ENCODE peak calls at places on chromosome 4, in five cellular contexts. I is cardiac muscle cell, D is K562, L is GM13976, O is AG09319. G is an unnamed sample.

GRCh38 chr4:20433101-20433705 is 181.5 kb downstream of the SLIT2 start:
- DNase-seq in I (no peak), D (no peak), L (no peak), O (no peak), G (no peak)

GRCh38 chr4:24657768-24658617 is 73.6 kb upstream of the DHX15 start:
- DNase-seq in I (no peak), D (no peak), L (peak; percentile 32), O (no peak), G (no peak)

GRCh38 chr4:42547805-42548204 is 109.1 kb downstream of the ATP8A1 start:
- DNase-seq in I (no peak), D (no peak), L (no peak), O (no peak), G (no peak)

GRCh38 chr4:68264875-68265565 is 19.5 kb upstream of the TMPRSS11B start:
- DNase-seq in I (no peak), D (no peak), L (no peak), O (no peak), G (no peak)

GRCh38 chr4:41644288-41644914 is 104.1 kb downstream of the PHOX2B start:
- DNase-seq in I (peak; percentile 86), D (peak; percentile 57), L (peak; percentile 41), O (no peak), G (no peak)

GRCh38 chr4:161936625-161937133 is 227.1 kb downstream of the FSTL5 start:
- DNase-seq in I (peak; percentile 16), D (no peak), L (no peak), O (peak; percentile 27), G (peak; percentile 91)

GRCh38 chr4:94325835-94326234 is 16.8 kb downstream of the HPGDS start:
- DNase-seq in I (no peak), D (no peak), L (no peak), O (no peak), G (no peak)

GRCh38 chr4:186514271-186514950 is 41.0 kb downstream of the MTNR1A start:
- DNase-seq in I (no peak), D (no peak), L (no peak), O (no peak), G (no peak)

GRCh38 chr4:41913509-41913908 is 21.7 kb upstream of the TMEM33 start:
- DNase-seq in I (no peak), D (no peak), L (no peak), O (no peak), G (no peak)

GRCh38 chr4:7041851-7042696 is 1.1 kb upstream of the TADA2B start:
- DNase-seq in I (no peak), D (peak; percentile 63), L (peak; percentile 61), O (no peak), G (no peak)

GRCh38 chr4:150591284-150591874 is 9.4 kb downstream of the MAB21L2 start:
- DNase-seq in I (peak; percentile 8), D (no peak), L (no peak), O (no peak), G (no peak)

GRCh38 chr4:26873391-26874026 is 12.9 kb downstream of the STIM2 start:
- DNase-seq in I (no peak), D (no peak), L (peak; percentile 26), O (no peak), G (no peak)

GRCh38 chr4:84879651-84880200 is 86.8 kb downstream of the WDFY3 start:
- DNase-seq in I (no peak), D (no peak), L (no peak), O (no peak), G (no peak)

GRCh38 chr4:680931-681645 is 6.7 kb downstream of the MYL5 start:
- DNase-seq in I (peak; percentile 81), D (peak; percentile 81), L (peak; percentile 87), O (no peak), G (no peak)

GRCh38 chr4:118313098-118313497 is 39.7 kb downstream of the PRSS12 start:
- DNase-seq in I (no peak), D (no peak), L (no peak), O (no peak), G (no peak)

DNA sequence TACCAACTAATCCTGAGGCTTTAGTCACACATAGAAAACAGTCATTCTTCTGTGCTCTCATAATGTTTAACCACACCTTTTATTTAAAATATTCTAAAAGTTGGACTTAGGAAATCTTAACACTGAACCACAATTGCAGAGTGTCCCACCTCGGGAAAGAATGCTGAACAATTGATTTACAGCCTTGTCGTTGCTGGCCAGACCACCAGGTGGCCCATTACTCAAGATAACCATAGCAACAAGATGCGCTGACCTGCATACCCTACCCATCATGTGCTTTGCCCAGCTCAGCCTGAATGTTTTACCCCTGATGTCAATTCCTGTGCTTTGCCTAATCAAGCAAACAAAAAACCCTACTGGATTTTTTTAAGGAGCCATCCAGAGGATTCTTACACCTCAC is 100.7 kb downstream of the ARSJ start:
- DNase-seq in I (peak; percentile 55), D (no peak), L (no peak), O (no peak), G (no peak)
- TF ChIP-seq CTCF in I (peak; percentile 34), D (no peak), L (peak; percentile 16), O (peak; percentile 28), G (peak; percentile 17)

GRCh38 chr4:154119317-154119716 is 330.4 kb upstream of the SFRP2 start:
- DNase-seq in I (no peak), D (no peak), L (no peak), O (no peak), G (no peak)
- TF ChIP-seq CTCF in I (no peak), D (no peak), L (peak; percentile 9), O (no peak), G (no peak)

DNA sequence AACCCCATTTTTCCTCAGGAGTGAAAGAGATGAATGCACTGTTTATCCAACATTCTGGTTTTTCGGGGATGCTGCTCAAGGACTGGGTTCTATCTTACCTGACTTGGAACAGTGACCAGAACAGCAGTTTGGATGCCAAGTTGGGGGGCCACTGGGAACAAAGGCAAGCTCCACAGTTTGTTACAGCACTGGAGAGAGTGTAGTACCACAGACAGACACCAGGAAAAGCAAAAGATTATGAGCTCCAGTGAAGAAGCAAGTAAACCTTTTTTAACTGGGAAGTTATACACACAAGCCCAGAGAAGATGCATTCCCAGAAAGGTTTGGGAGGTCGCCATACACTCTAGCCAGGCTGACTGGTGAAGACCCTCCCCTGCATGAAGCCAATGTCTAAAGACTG is 13.6 kb downstream of the C4orf36 start:
- DNase-seq in I (no peak), D (no peak), L (no peak), O (no peak), G (no peak)
- TF ChIP-seq CTCF in I (no peak), D (no peak), L (no peak), O (no peak), G (no peak)

DNA sequence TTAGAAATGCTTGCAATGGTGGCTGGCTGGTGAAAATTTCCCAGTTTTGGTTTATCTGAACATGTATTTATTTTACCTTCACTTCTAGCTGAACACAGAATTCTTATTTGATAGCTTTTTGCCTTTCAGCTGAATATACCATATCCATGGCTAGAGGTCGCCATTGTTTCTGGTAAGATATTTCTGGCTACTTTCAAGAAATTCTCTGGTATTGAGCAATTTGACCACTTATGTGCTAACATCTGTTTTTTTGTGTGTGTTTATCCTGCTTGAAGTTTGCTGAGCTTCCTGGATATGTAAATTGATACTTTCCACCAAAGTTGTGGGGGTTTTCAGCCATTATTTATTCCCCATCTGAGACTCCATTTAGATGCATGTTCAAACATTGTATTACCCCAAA is 75.4 kb downstream of the FBXW7 start:
- DNase-seq in I (no peak), D (no peak), L (no peak), O (peak; percentile 35), G (peak; percentile 54)
- TF ChIP-seq CTCF in I (peak; percentile 54), D (peak; percentile 24), L (peak; percentile 36), O (peak; percentile 47), G (peak; percentile 41)

G was measured in AG09309.